ENCODE peak calls at places on chromosomes 7 and 10, in six cellular contexts. Z is esophagus squamous epithelium, B is astrocyte of the spinal cord, P is kidney epithelial cell, S is A549, U is thoracic aorta. C is an unnamed sample.

GRCh38 chr10:49393301-49393700 is 2.6 kb downstream of the DRGX start:
- DNase-seq in Z (no peak), B (no peak), P (no peak), S (no peak), U (no peak), C (no peak)

GRCh38 chr10:128526793-128527375 is 400.7 kb upstream of the MKI67 start:
- DNase-seq in Z (no peak), B (no peak), P (no peak), S (no peak), U (no peak), C (no peak)

GRCh38 chr10:122780391-122780790 is 65.3 kb downstream of the CUZD1 start:
- DNase-seq in Z (no peak), B (peak; percentile 9), P (no peak), S (no peak), U (no peak), C (no peak)

GRCh38 chr7:112898432-112899290 is 108.5 kb upstream of the TMEM168 start:
- DNase-seq in Z (no peak), B (peak; percentile 78), P (no peak), S (peak; percentile 28), U (no peak), C (no peak)

GRCh38 chr10:54487743-54488142 is 313.3 kb downstream of the PCDH15 start:
- DNase-seq in Z (no peak), B (no peak), P (no peak), S (no peak), U (no peak), C (no peak)

GRCh38 chr7:37363536-37364172 is 85.0 kb downstream of the ELMO1 start:
- DNase-seq in Z (no peak), B (no peak), P (no peak), S (no peak), U (no peak), C (no peak)

GRCh38 chr7:118079369-118079768 is 104.6 kb upstream of the LSM8 start:
- DNase-seq in Z (no peak), B (peak; percentile 41), P (no peak), S (no peak), U (no peak), C (no peak)

GRCh38 chr10:91820144-91820543 is 21.9 kb downstream of the TNKS2 start:
- DNase-seq in Z (no peak), B (peak; percentile 36), P (peak; percentile 53), S (no peak), U (no peak), C (no peak)

GRCh38 chr10:17444062-17444714 is 10.2 kb downstream of the ST8SIA6 start:
- DNase-seq in Z (no peak), B (no peak), P (no peak), S (no peak), U (no peak), C (no peak)

GRCh38 chr10:77586719-77587423 is 50.7 kb downstream of the KCNMA1 start:
- DNase-seq in Z (no peak), B (peak; percentile 87), P (no peak), S (no peak), U (no peak), C (peak; percentile 77)

GRCh38 chr10:85617751-85618150 is 748.8 kb downstream of the GRID1 start:
- DNase-seq in Z (no peak), B (no peak), P (no peak), S (no peak), U (no peak), C (no peak)

GRCh38 chr10:12681250-12681649 is 320.3 kb downstream of the CCDC3 start:
- DNase-seq in Z (no peak), B (no peak), P (no peak), S (no peak), U (no peak), C (no peak)

GRCh38 chr10:43226441-43226840 is 40.4 kb downstream of the RASGEF1A start:
- DNase-seq in Z (no peak), B (no peak), P (no peak), S (no peak), U (no peak), C (no peak)

GRCh38 chr7:772392-772791 is 45.3 kb upstream of the PRKAR1B start:
- DNase-seq in Z (no peak), B (no peak), P (no peak), S (no peak), U (no peak), C (no peak)

GRCh38 chr10:13759167-13759566 is 172.4 kb downstream of the PRPF18 start:
- DNase-seq in Z (no peak), B (peak; percentile 39), P (no peak), S (no peak), U (no peak), C (no peak)

GRCh38 chr10:119737039-119737663 is 11.3 kb downstream of the INPP5F start:
- DNase-seq in Z (no peak), B (no peak), P (no peak), S (no peak), U (no peak), C (no peak)

GRCh38 chr7:26393855-26394254 is 102.2 kb downstream of the SNX10 start:
- DNase-seq in Z (no peak), B (no peak), P (peak; percentile 81), S (no peak), U (no peak), C (no peak)

GRCh38 chr10:129993621-129994020 is 29.5 kb upstream of the EBF3 start:
- DNase-seq in Z (no peak), B (no peak), P (no peak), S (no peak), U (no peak), C (peak; percentile 45)

GRCh38 chr10:91579351-91579985 is 53.4 kb downstream of the PPP1R3C start:
- DNase-seq in Z (no peak), B (no peak), P (no peak), S (no peak), U (no peak), C (no peak)

GRCh38 chr10:116848032-116848911 is 1.0 kb upstream of the ENO4 start:
- DNase-seq in Z (no peak), B (peak; percentile 39), P (no peak), S (no peak), U (no peak), C (no peak)

GRCh38 chr10:124996127-124996853 is 54.4 kb downstream of the ZRANB1 start:
- DNase-seq in Z (no peak), B (no peak), P (no peak), S (no peak), U (no peak), C (no peak)

GRCh38 chr10:124728071-124728829 is 15.9 kb downstream of the FAM53B start:
- DNase-seq in Z (no peak), B (no peak), P (no peak), S (no peak), U (no peak), C (no peak)

GRCh38 chr10:124657806-124658205 is 86.4 kb downstream of the FAM53B start:
- DNase-seq in Z (no peak), B (peak; percentile 75), P (no peak), S (no peak), U (no peak), C (no peak)

GRCh38 chr7:17109017-17109416 is 189.4 kb upstream of the AHR start:
- DNase-seq in Z (no peak), B (peak; percentile 69), P (no peak), S (no peak), U (no peak), C (peak; percentile 52)

GRCh38 chr7:96321041-96321669 is 743 bp downstream of the SLC25A13 start:
- DNase-seq in Z (peak; percentile 33), B (peak; percentile 88), P (no peak), S (peak; percentile 84), U (peak; percentile 31), C (peak; percentile 23)

GRCh38 chr7:96321670-96322372 is at the start of gene SLC25A13:
- DNase-seq in Z (peak; percentile 50), B (peak; percentile 80), P (no peak), S (peak; percentile 97), U (peak; percentile 50), C (peak; percentile 21)

GRCh38 chr7:96322847-96323461 is 1.1 kb upstream of the SLC25A13 start:
- DNase-seq in Z (no peak), B (no peak), P (no peak), S (no peak), U (no peak), C (no peak)

GRCh38 chr7:96320437-96320836 is 1.5 kb downstream of the SLC25A13 start:
- DNase-seq in Z (no peak), B (no peak), P (no peak), S (no peak), U (no peak), C (no peak)

DNA sequence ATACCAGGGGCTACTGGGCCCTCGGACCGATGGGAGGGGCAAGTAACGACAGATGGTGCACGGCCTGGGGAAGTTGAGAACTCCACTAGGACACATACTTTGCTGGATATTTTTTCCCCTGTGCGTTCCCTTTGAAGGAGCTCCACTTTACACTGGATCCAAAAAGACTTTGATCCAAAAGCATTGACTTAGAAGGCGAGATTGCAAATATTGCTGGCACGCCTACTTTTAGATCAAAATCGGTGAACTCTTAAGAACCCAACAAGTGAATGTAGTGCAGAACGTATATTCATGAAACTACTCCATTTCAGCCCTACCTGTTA is 436 bp upstream of the SLC25A13 start:
- DNase-seq in Z (no peak), B (no peak), P (no peak), S (no peak), U (no peak), C (no peak)
- H3K4me3 ChIP-seq in Z (peak overlapping the region; percentile 73), B (peak overlapping the region; percentile 76), P (peak overlapping the region; percentile 66), S (peak overlapping the region; percentile 93), U (peak overlapping the region; percentile 93), C (peak overlapping the region; percentile 96)

DNA sequence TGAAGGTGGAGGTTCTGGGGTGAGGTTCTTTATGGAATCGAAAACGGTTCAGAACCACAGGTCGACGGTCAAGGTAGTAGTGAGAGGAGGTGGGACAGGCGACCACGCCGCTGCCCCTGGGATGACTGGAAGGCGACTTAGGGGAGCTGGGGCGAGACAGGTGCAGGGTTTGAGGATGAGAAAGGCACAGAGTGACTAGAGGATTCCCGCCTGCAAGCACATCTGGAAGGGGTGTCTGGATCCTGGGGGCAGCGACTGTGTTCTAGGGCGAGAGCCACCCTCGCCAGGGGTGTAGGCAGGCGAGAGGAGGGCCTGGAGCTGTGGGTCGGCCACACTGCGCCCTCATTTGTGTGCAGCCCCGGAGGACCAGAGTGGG is 468 bp upstream of the IRF5 start:
- DNase-seq in Z (no peak), B (no peak), P (no peak), S (no peak), U (no peak), C (no peak)
- H3K4me3 ChIP-seq in Z (no peak overlapping the region), B (no peak overlapping the region), P (no peak overlapping the region), S (peak overlapping the region; percentile 80), U (peak overlapping the region; percentile 91), C (no peak overlapping the region)

GRCh38 chr10:101816375-101816773 is 1.9 kb downstream of the OGA start:
- DNase-seq in Z (no peak), B (no peak), P (no peak), S (no peak), U (no peak), C (no peak)

GRCh38 chr10:101816913-101817541 is 1.2 kb downstream of the OGA start:
- DNase-seq in Z (no peak), B (no peak), P (no peak), S (no peak), U (no peak), C (no peak)

GRCh38 chr10:101812606-101813005 is 5.6 kb downstream of the OGA start:
- DNase-seq in Z (no peak), B (no peak), P (no peak), S (no peak), U (no peak), C (no peak)

GRCh38 chr10:101817542-101818118 is 614 bp downstream of the OGA start:
- DNase-seq in Z (peak; percentile 37), B (peak; percentile 96), P (peak; percentile 79), S (peak; percentile 74), U (peak; percentile 84), C (peak; percentile 74)

GRCh38 chr10:101814466-101815041 is 3.7 kb downstream of the OGA start:
- DNase-seq in Z (no peak), B (no peak), P (no peak), S (no peak), U (no peak), C (no peak)
- H3K4me3 ChIP-seq in Z (no peak overlapping the region), B (peak overlapping the region; percentile 98), P (peak overlapping the region; percentile 99), S (peak overlapping the region; percentile 96), U (peak overlapping the region; percentile 98), C (peak overlapping the region; percentile 99)

GRCh38 chr10:98308602-98309365 is 40.8 kb upstream of the LOXL4 start:
- DNase-seq in Z (no peak), B (no peak), P (no peak), S (no peak), U (no peak), C (no peak)
- H3K4me3 ChIP-seq in Z (no peak overlapping the region), B (no peak overlapping the region), P (no peak overlapping the region), S (no peak overlapping the region), U (no peak overlapping the region), C (no peak overlapping the region)